ENCODE peak calls at places on chromosomes 11 and 22, in four cellular contexts. One of them, this sample, is unnamed.

GRCh38 chr11:97290444-97291041 is 900.7 kb downstream of the JRKL start:
- DNase-seq in GM12878: no peak
- DNase-seq in K562: no peak
- DNase-seq in HepG2: no peak
- DNase-seq in this sample: no peak

GRCh38 chr11:57083641-57084385 is 95.1 kb downstream of the OR5AK2 start:
- DNase-seq in GM12878: no peak
- DNase-seq in HepG2: peak; percentile 7
- DNase-seq in K562: no peak
- DNase-seq in this sample: peak; percentile 35

GRCh38 chr11:3206922-3207204 is 11.8 kb downstream of the MRGPRG start:
- DNase-seq in K562: no peak
- DNase-seq in GM12878: no peak
- DNase-seq in HepG2: no peak
- DNase-seq in this sample: no peak

GRCh38 chr22:43526117-43526655 is 114.4 kb downstream of the MPPED1 start:
- DNase-seq in GM12878: no peak
- DNase-seq in K562: no peak
- DNase-seq in HepG2: no peak
- DNase-seq in this sample: no peak

GRCh38 chr22:41668971-41669911 is 19.4 kb downstream of the SNU13 start:
- DNase-seq in HepG2: no peak
- DNase-seq in K562: no peak
- DNase-seq in GM12878: no peak
- DNase-seq in this sample: peak; percentile 24

GRCh38 chr11:12288212-12288933 is 89.0 kb upstream of the PARVA start:
- DNase-seq in HepG2: peak; percentile 58
- DNase-seq in K562: peak; percentile 76
- DNase-seq in GM12878: no peak
- DNase-seq in this sample: peak; percentile 88

GRCh38 chr11:1072116-1072820 is 2.4 kb upstream of the MUC2 start:
- DNase-seq in HepG2: no peak
- DNase-seq in K562: peak; percentile 39
- DNase-seq in GM12878: no peak
- DNase-seq in this sample: peak; percentile 54

GRCh38 chr11:81237139-81237538 is 1496.5 kb downstream of the FAM181B start:
- DNase-seq in GM12878: no peak
- DNase-seq in K562: no peak
- DNase-seq in HepG2: peak; percentile 49
- DNase-seq in this sample: peak; percentile 37

GRCh38 chr11:47348859-47349258 is 3.6 kb downstream of the MYBPC3 start:
- DNase-seq in GM12878: no peak
- DNase-seq in HepG2: peak; percentile 53
- DNase-seq in K562: no peak
- DNase-seq in this sample: peak; percentile 63

GRCh38 chr22:36143066-36143815 is 17.3 kb downstream of the APOL3 start:
- DNase-seq in GM12878: no peak
- DNase-seq in HepG2: peak; percentile 53
- DNase-seq in K562: no peak
- DNase-seq in this sample: no peak

GRCh38 chr11:16806791-16807190 is 68.3 kb downstream of the C11orf58 start:
- DNase-seq in HepG2: no peak
- DNase-seq in GM12878: no peak
- DNase-seq in K562: no peak
- DNase-seq in this sample: no peak

GRCh38 chr11:13105237-13105844 is 96.2 kb downstream of the RASSF10 start:
- DNase-seq in HepG2: no peak
- DNase-seq in GM12878: no peak
- DNase-seq in K562: peak; percentile 67
- DNase-seq in this sample: no peak

GRCh38 chr11:103947566-103947919 is 88.9 kb upstream of the DDI1 start:
- DNase-seq in K562: no peak
- DNase-seq in HepG2: no peak
- DNase-seq in GM12878: no peak
- DNase-seq in this sample: no peak

GRCh38 chr11:122146475-122146874 is 30.5 kb upstream of the BLID start:
- DNase-seq in K562: no peak
- DNase-seq in GM12878: no peak
- DNase-seq in HepG2: no peak
- DNase-seq in this sample: peak; percentile 25

GRCh38 chr11:85779956-85780640 is 30.8 kb downstream of the SYTL2 start:
- DNase-seq in HepG2: no peak
- DNase-seq in K562: no peak
- DNase-seq in GM12878: no peak
- DNase-seq in this sample: no peak

GRCh38 chr11:377883-378500 is 8.7 kb downstream of the B4GALNT4 start:
- DNase-seq in HepG2: no peak
- DNase-seq in K562: no peak
- DNase-seq in GM12878: no peak
- DNase-seq in this sample: no peak

GRCh38 chr22:17944205-17944725 is 80.1 kb downstream of the MICAL3 start:
- DNase-seq in K562: no peak
- DNase-seq in HepG2: no peak
- DNase-seq in GM12878: no peak
- DNase-seq in this sample: no peak

GRCh38 chr11:76773921-76774361 is 9.2 kb upstream of the TSKU start:
- DNase-seq in GM12878: no peak
- DNase-seq in K562: no peak
- DNase-seq in HepG2: no peak
- DNase-seq in this sample: no peak

GRCh38 chr11:8356216-8356615 is 92.5 kb upstream of the LMO1 start:
- DNase-seq in K562: no peak
- DNase-seq in HepG2: no peak
- DNase-seq in GM12878: no peak
- DNase-seq in this sample: no peak

GRCh38 chr11:132106336-132106982 is 736.0 kb downstream of the NTM start:
- DNase-seq in HepG2: no peak
- DNase-seq in GM12878: no peak
- DNase-seq in K562: no peak
- DNase-seq in this sample: no peak

GRCh38 chr22:29947410-29948387 is 64.7 kb downstream of the MTMR3 start:
- DNase-seq in HepG2: no peak
- DNase-seq in K562: no peak
- DNase-seq in GM12878: no peak
- DNase-seq in this sample: no peak

GRCh38 chr11:11731311-11732083 is 109.7 kb upstream of the GALNT18 start:
- DNase-seq in K562: no peak
- DNase-seq in GM12878: no peak
- DNase-seq in HepG2: no peak
- DNase-seq in this sample: no peak

GRCh38 chr11:8288166-8288772 is 24.6 kb upstream of the LMO1 start:
- DNase-seq in HepG2: no peak
- DNase-seq in K562: no peak
- DNase-seq in GM12878: no peak
- DNase-seq in this sample: no peak

GRCh38 chr11:64996710-64997380 is at the start of gene BATF2:
- DNase-seq in K562: peak; percentile 87
- DNase-seq in GM12878: no peak
- DNase-seq in HepG2: peak; percentile 94
- DNase-seq in this sample: peak; percentile 89

GRCh38 chr11:118410055-118410745 is 8.8 kb downstream of the ATP5MG start:
- DNase-seq in K562: no peak
- DNase-seq in GM12878: peak; percentile 20
- DNase-seq in HepG2: no peak
- DNase-seq in this sample: no peak

GRCh38 chr11:47504910-47505309 is 48.0 kb downstream of the CELF1 start:
- DNase-seq in GM12878: no peak
- DNase-seq in K562: no peak
- DNase-seq in HepG2: no peak
- DNase-seq in this sample: no peak

GRCh38 chr11:76783901-76784813 is 1.0 kb downstream of the TSKU start:
- DNase-seq in K562: peak; percentile 81
- DNase-seq in GM12878: no peak
- DNase-seq in HepG2: peak; percentile 79
- DNase-seq in this sample: no peak

GRCh38 chr11:73538381-73538872 is 59.5 kb downstream of the FAM168A start:
- DNase-seq in HepG2: no peak
- DNase-seq in K562: no peak
- DNase-seq in GM12878: peak; percentile 53
- DNase-seq in this sample: no peak

DNA sequence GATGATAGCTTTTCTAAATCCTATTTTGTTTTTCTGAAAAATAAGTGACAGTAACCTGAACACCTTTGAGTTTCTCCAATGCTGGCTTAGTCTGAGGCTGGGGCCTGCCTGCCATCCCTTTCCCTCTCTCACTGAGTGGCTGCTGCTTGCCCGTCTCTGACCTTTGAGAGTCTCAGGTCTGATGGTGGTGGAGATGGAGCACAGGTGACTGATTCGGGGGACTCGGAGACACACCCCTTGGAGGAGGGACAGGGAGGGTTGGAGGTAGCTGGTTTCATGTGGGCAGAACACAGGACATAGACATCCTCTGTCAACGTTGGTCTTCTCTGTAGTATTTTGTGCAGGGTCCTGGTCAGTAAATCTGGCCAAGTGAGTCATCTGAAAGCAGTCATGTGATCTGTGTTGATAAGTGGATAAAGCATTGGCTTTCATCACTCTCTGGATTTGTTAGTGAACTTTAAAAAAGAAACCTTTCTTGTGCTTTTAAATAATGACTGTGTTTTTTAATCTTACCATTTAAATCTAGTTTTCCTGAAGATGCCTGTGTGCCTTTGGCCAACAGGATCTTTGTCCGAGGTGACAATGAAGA is 47.1 kb upstream of the CLDN5 start:
- DNase-seq in HepG2: no peak
- DNase-seq in GM12878: no peak
- DNase-seq in K562: peak; percentile 35
- DNase-seq in this sample: no peak
- TF ChIP-seq MYC in HepG2: no peak
- TF ChIP-seq MYC in GM12878: no peak
- TF ChIP-seq MYC in K562: no peak
- TF ChIP-seq MYC in this sample: no peak

DNA sequence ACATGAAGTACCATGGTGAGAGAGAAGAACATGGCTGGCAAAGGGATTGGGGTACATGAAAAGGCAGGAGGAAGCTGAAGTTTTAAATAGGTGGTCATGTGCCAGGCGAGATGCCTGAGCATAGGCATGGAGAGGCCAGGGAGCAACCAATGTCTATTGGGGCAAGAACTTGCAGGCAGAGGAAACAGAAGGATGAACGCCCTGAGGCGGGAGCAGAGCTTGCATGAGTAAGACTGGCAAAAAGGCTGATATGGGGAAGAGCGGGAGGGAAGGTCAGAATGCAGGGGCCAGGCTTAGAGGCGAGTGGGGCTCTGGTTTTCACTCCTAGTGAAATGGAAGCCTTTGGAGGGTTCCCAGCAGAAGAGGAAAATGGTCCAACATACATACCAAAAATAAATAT is 52.5 kb upstream of the VSTM5 start:
- DNase-seq in HepG2: no peak
- DNase-seq in K562: no peak
- DNase-seq in GM12878: no peak
- DNase-seq in this sample: no peak
- TF ChIP-seq CHD4 in HepG2: no peak
- TF ChIP-seq CHD4 in K562: no peak
- TF ChIP-seq CHD4 in GM12878: no peak
- TF ChIP-seq CHD4 in this sample: no peak

GRCh38 chr22:48488611-48489456 is 1338.8 kb downstream of the BRD1 start:
- DNase-seq in HepG2: no peak
- DNase-seq in K562: no peak
- DNase-seq in GM12878: no peak
- DNase-seq in this sample: no peak
- TF ChIP-seq CEBPB in HepG2: no peak
- TF ChIP-seq CEBPB in K562: no peak
- TF ChIP-seq CEBPB in GM12878: no peak
- TF ChIP-seq CEBPB in this sample: no peak

GRCh38 chr22:38549106-38549884 is 20.7 kb downstream of the DMC1 start:
- DNase-seq in K562: no peak
- DNase-seq in HepG2: no peak
- DNase-seq in GM12878: no peak
- DNase-seq in this sample: no peak

GRCh38 chr22:38554281-38554680 is 15.7 kb downstream of the DMC1 start:
- DNase-seq in K562: no peak
- DNase-seq in HepG2: no peak
- DNase-seq in GM12878: no peak
- DNase-seq in this sample: no peak
- TF ChIP-seq MYC in K562: no peak
- TF ChIP-seq MYC in HepG2: no peak
- TF ChIP-seq MYC in GM12878: no peak
- TF ChIP-seq MYC in this sample: no peak

DNA sequence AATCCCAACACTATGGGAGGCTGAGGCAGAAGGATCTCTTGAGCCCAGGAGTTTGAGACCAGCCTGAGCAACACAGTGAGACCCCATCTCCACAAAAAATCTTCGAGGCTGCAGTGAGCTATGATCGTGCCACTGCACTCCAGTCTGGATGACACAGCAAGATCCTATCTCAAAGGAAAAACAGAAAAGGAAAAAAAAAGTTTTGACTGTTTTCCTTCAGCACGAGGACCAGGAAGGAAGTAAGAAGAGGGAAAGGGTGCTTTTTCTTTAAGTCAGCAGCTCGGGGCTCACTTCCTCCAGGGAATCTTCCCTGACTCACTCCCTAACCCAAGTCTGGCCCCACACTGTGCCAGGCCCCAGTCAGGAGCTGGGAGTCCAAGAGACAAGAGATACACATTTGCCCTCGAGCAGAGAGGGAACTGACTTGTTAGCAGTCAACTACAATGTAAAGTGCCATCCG is 14.2 kb downstream of the ARRB1 start:
- DNase-seq in GM12878: no peak
- DNase-seq in K562: no peak
- DNase-seq in HepG2: no peak
- DNase-seq in this sample: no peak
- TF ChIP-seq CHD4 in GM12878: no peak
- TF ChIP-seq CHD4 in K562: no peak
- TF ChIP-seq CHD4 in HepG2: no peak
- TF ChIP-seq CHD4 in this sample: no peak